ENCODE peak calls at places on chromosome 20, in seven cellular contexts. V, B, Z, L, Y, E and X are unnamed samples.

GRCh38 chr20:8693709-8694108 is 375.2 kb upstream of the PLCB4 start:
- DNase-seq in L (no peak), V (no peak), Y (no peak), Z (no peak), B (peak), E (no peak), X (no peak)

GRCh38 chr20:10671850-10672578 is 1.8 kb downstream of the JAG1 start:
- DNase-seq in E (peak), Y (peak), Z (peak), L (peak), B (peak), V (no peak), X (no peak)

GRCh38 chr20:58236612-58237317 is 8.3 kb upstream of the ANKRD60 start:
- DNase-seq in Z (peak), E (peak), B (peak), Y (peak), L (peak), V (no peak), X (peak)

GRCh38 chr20:10312111-10312510 is 93.5 kb downstream of the SNAP25 start:
- DNase-seq in B (peak), Z (no peak), L (no peak), V (no peak), E (no peak), Y (no peak), X (no peak)

GRCh38 chr20:36548006-36548315 is 6.6 kb downstream of the MYL9 start:
- DNase-seq in E (no peak), Y (no peak), V (no peak), B (no peak), L (no peak), Z (peak), X (no peak)

GRCh38 chr20:49854190-49854875 is 41.7 kb downstream of the SLC9A8 start:
- DNase-seq in V (no peak), B (no peak), Z (no peak), E (no peak), Y (no peak), L (peak), X (no peak)

GRCh38 chr20:50309764-50310672 is 119.4 kb downstream of the CEBPB start:
- DNase-seq in V (no peak), E (no peak), B (no peak), Y (no peak), Z (no peak), L (no peak), X (no peak)

GRCh38 chr20:35295674-35296073 is 3.4 kb upstream of the FAM83C start:
- DNase-seq in Z (no peak), B (no peak), Y (no peak), E (no peak), V (no peak), L (no peak), X (no peak)

GRCh38 chr20:49938173-49939163 is 2.3 kb downstream of the RNF114 start:
- DNase-seq in B (peak), V (no peak), L (peak), Z (peak), E (peak), Y (peak), X (peak)

GRCh38 chr20:60589624-60590023 is 631.4 kb downstream of the CDH26 start:
- DNase-seq in E (no peak), L (no peak), B (peak), Z (no peak), Y (no peak), V (no peak), X (no peak)

GRCh38 chr20:25148982-25149846 is 46.3 kb upstream of the ENTPD6 start:
- DNase-seq in L (no peak), B (no peak), Z (no peak), V (no peak), Y (no peak), E (no peak), X (no peak)

GRCh38 chr20:25147716-25148115 is 47.8 kb upstream of the ENTPD6 start:
- DNase-seq in B (no peak), V (no peak), E (no peak), Z (no peak), Y (no peak), L (no peak), X (no peak)

GRCh38 chr20:25149986-25150385 is 45.5 kb upstream of the ENTPD6 start:
- DNase-seq in E (no peak), Z (no peak), B (no peak), Y (no peak), V (no peak), L (no peak), X (no peak)

GRCh38 chr20:25146976-25147375 is 48.5 kb upstream of the ENTPD6 start:
- DNase-seq in B (no peak), V (no peak), L (no peak), Y (no peak), E (no peak), Z (no peak), X (no peak)

DNA sequence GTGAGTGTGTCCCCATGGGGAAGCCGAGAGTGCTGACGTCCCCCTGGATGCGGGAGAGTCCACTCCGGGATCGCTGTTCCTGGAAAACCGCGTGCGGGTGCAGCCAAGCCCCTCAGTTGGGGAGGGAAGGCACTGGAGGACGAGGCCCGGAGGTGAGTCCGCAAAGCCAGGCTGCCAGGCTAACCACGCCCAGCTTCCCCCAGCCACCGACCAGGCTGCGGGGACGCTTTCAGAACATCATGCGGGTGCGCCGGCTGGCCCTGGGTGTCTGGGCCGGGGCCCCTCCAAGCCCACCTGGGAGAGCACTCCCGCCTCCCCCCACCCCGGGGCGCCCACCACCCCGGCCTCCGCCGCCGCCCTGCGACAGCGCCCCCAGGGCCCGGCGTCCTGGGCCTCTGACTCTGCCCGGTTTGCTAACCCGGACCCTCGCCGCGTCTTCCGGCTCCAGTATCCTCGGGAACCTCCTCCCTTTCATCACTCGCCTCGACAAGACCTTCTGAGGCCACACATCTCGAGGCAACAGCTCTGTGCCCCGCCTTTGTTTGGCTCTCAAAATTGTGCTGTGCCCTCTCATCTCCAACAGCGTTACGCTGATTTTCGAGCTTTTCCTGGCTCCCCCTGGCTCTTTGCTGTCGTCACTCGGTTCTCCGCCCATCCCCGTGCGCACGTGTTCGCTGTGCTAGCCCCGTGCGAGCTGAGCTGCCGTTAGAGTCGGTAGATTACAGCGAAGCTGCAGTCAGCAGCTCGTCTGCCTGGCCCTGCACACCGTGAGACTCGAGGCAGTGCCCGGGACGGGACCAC is 47.1 kb upstream of the ENTPD6 start:
- DNase-seq in Y (peak), B (peak), Z (no peak), V (no peak), L (peak), E (peak), X (peak)
- H3K4me3 ChIP-seq in Y (peak), B (peak), Z (peak), V (no peak), L (peak), E (no peak), X (peak)

GRCh38 chr20:4728121-4728520 is 6.4 kb downstream of the PRND start:
- DNase-seq in L (no peak), Y (no peak), V (no peak), B (peak), E (no peak), Z (no peak), X (no peak)
- H3K27ac ChIP-seq in L (no peak), Y (no peak), V (no peak), B (no peak), E (no peak), Z (no peak), X (no peak)

GRCh38 chr20:55417797-55418196 is 587.5 kb downstream of the CBLN4 start:
- DNase-seq in L (no peak), E (no peak), V (no peak), Z (no peak), Y (no peak), B (no peak), X (no peak)
- TF ChIP-seq POLR2A in L (no peak), E (no peak), V (no peak), Z (no peak), Y (no peak), B (no peak), X (no peak)

DNA sequence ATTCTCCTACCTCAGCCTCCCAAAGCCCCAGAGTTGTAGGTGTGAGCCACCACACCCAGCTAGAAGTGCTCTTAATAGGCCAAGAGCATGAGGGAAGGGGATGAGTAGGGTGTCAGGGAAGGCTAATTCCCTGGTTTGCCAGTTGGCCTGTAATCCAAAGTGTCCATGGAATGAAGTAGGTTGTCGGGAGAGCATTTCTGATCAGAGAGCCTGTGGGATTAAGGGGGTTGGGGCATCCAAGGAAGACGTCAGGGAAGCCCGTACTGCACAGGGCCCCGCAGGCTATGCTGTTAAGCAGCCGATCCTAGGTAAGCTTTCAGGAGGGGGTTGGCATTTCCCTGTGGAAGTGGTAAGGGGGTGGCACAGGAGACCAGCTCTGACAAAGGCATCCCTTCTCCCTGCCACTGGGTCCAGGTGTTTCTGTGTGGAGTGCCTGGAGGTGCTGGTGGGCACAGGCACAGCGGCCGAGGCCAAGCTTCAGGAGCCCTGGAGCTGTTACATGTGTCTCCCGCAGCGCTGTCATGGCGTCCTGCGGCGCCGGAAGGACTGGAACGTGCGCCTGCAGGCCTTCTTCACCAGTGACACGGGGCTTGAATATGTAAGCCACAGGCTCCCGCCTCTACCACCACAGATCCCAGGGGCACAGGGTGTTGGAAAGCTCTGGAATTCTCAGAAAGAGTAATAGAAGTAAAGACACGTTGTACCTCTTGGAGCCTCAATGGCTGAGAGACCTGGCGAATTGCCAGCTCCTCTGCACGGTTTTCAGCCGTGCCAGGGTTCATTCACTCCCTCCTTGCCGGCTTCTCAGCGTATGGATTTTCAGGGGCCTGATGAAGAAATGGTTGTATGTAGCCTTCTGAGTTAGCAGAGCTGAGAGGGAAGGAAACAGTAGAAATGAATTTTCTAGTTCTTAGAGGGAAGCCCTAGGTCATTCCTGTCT is 21.4 kb upstream of the MAPRE1 start:
- DNase-seq in Z (no peak), V (no peak), L (no peak), E (no peak), B (no peak), Y (no peak), X (no peak)
- H3K4me3 ChIP-seq in Z (no peak), V (no peak), L (no peak), E (no peak), B (no peak), Y (no peak), X (no peak)

GRCh38 chr20:3071610-3072529 is at the start of gene OXT:
- DNase-seq in V (no peak), L (no peak), Y (peak), B (no peak), Z (no peak), E (peak), X (peak)
- H3K27ac ChIP-seq in V (no peak), L (no peak), Y (no peak), B (no peak), Z (peak), E (no peak), X (no peak)

DNA sequence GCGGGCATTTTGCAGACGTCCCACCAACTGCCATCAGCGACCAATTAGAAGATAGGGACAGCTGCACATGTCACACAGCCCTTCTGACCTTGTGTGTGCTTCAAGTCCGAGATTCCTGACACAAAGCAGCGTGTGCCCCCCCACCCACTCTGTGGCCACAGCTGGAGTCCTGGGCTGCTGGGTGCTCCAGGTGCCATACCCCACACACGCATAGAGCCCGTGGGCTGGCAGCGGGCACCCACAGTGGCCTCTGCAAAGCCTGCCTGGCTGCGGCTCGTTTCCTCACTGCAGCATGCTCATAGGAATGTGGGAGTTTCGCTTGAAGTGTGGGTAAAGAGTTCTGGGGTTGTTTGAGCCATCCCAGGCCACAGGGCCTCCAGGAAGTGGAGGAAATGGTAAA is 2.5 kb upstream of the ADRM1 start:
- DNase-seq in L (no peak), Y (no peak), E (no peak), V (no peak), Z (no peak), B (no peak), X (no peak)
- TF ChIP-seq POLR2A in L (no peak), Y (no peak), E (no peak), V (no peak), Z (no peak), B (no peak), X (no peak)

DNA sequence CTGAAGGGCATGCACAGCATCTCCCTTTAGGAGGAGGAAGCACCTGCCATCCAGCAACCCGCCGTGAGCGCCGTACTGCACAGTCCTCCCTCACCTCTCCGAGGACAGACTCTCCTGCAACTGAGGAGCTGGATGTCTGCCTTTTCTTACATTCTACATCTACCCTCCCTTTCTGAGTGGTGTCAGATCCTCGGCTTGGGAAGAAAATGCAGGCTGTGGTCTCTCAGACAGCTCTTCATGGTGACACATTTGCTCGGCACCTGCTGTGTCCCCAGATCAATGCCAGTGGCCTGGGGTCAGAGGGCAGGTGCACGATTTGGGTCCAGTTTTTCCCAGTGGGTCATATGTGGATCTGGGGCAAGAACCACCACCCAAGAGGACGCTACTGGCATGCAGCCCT is 40.1 kb upstream of the BHLHE23 start:
- DNase-seq in V (no peak), L (no peak), B (no peak), Y (peak), Z (no peak), E (no peak), X (no peak)
- H3K4me3 ChIP-seq in V (no peak), L (no peak), B (no peak), Y (no peak), Z (no peak), E (no peak), X (no peak)